ENCODE peak calls at places on chromosomes 3 and 15, in nine cellular contexts. One of them, this sample, is unnamed.

GRCh38 chr3:73681610-73682009 is 56.9 kb upstream of the PDZRN3 start:
- DNase-seq in GM23338: no peak
- DNase-seq in mucosa of gallbladder: no peak
- DNase-seq in WERI-Rb-1: no peak
- DNase-seq in HFF-Myc: no peak
- DNase-seq in germinal center: no peak
- DNase-seq in activated naive CD4-positive, alpha-beta T cell: no peak
- DNase-seq in Right ventricle myocardium inferior: no peak
- DNase-seq in neural progenitor cell: no peak
- DNase-seq in this sample: no peak

GRCh38 chr15:48880070-48880634 is 2.2 kb downstream of the EID1 start:
- DNase-seq in HFF-Myc: no peak
- DNase-seq in Right ventricle myocardium inferior: no peak
- DNase-seq in GM23338: no peak
- DNase-seq in WERI-Rb-1: no peak
- DNase-seq in mucosa of gallbladder: no peak
- DNase-seq in neural progenitor cell: peak
- DNase-seq in activated naive CD4-positive, alpha-beta T cell: no peak
- DNase-seq in germinal center: no peak
- DNase-seq in this sample: no peak

GRCh38 chr3:107845355-107846281 is 245.2 kb downstream of the CD47 start:
- DNase-seq in germinal center: no peak
- DNase-seq in mucosa of gallbladder: no peak
- DNase-seq in WERI-Rb-1: no peak
- DNase-seq in GM23338: no peak
- DNase-seq in HFF-Myc: peak
- DNase-seq in neural progenitor cell: no peak
- DNase-seq in Right ventricle myocardium inferior: no peak
- DNase-seq in activated naive CD4-positive, alpha-beta T cell: no peak
- DNase-seq in this sample: no peak

GRCh38 chr3:69806735-69807438 is 67.6 kb downstream of the MITF start:
- DNase-seq in neural progenitor cell: no peak
- DNase-seq in WERI-Rb-1: no peak
- DNase-seq in mucosa of gallbladder: no peak
- DNase-seq in GM23338: no peak
- DNase-seq in Right ventricle myocardium inferior: no peak
- DNase-seq in HFF-Myc: peak
- DNase-seq in activated naive CD4-positive, alpha-beta T cell: no peak
- DNase-seq in germinal center: no peak
- DNase-seq in this sample: no peak

GRCh38 chr3:182793663-182794454 is 555 bp downstream of the ATP11B start:
- DNase-seq in activated naive CD4-positive, alpha-beta T cell: peak
- DNase-seq in GM23338: peak
- DNase-seq in neural progenitor cell: peak
- DNase-seq in WERI-Rb-1: peak
- DNase-seq in HFF-Myc: no peak
- DNase-seq in mucosa of gallbladder: peak
- DNase-seq in Right ventricle myocardium inferior: peak
- DNase-seq in germinal center: peak
- DNase-seq in this sample: peak

GRCh38 chr15:75156306-75157215 is 45.1 kb upstream of the C15orf39 start:
- DNase-seq in mucosa of gallbladder: no peak
- DNase-seq in Right ventricle myocardium inferior: no peak
- DNase-seq in germinal center: no peak
- DNase-seq in WERI-Rb-1: no peak
- DNase-seq in GM23338: peak
- DNase-seq in HFF-Myc: no peak
- DNase-seq in activated naive CD4-positive, alpha-beta T cell: no peak
- DNase-seq in neural progenitor cell: peak
- DNase-seq in this sample: peak

GRCh38 chr3:147419062-147419701 is 10.0 kb downstream of the ZIC1 start:
- DNase-seq in germinal center: peak
- DNase-seq in HFF-Myc: peak
- DNase-seq in GM23338: peak
- DNase-seq in neural progenitor cell: peak
- DNase-seq in WERI-Rb-1: peak
- DNase-seq in mucosa of gallbladder: no peak
- DNase-seq in activated naive CD4-positive, alpha-beta T cell: no peak
- DNase-seq in Right ventricle myocardium inferior: peak
- DNase-seq in this sample: peak

GRCh38 chr3:45017826-45018225 is 8.3 kb upstream of the CLEC3B start:
- DNase-seq in neural progenitor cell: no peak
- DNase-seq in WERI-Rb-1: no peak
- DNase-seq in activated naive CD4-positive, alpha-beta T cell: no peak
- DNase-seq in germinal center: no peak
- DNase-seq in GM23338: no peak
- DNase-seq in mucosa of gallbladder: no peak
- DNase-seq in HFF-Myc: no peak
- DNase-seq in Right ventricle myocardium inferior: no peak
- DNase-seq in this sample: no peak

GRCh38 chr15:74179983-74180688 is 6.6 kb downstream of the ISLR start:
- DNase-seq in HFF-Myc: no peak
- DNase-seq in Right ventricle myocardium inferior: peak
- DNase-seq in WERI-Rb-1: no peak
- DNase-seq in neural progenitor cell: no peak
- DNase-seq in mucosa of gallbladder: no peak
- DNase-seq in activated naive CD4-positive, alpha-beta T cell: no peak
- DNase-seq in germinal center: no peak
- DNase-seq in GM23338: no peak
- DNase-seq in this sample: no peak

GRCh38 chr15:40063563-40064011 is 24.6 kb upstream of the SRP14 start:
- DNase-seq in mucosa of gallbladder: no peak
- DNase-seq in activated naive CD4-positive, alpha-beta T cell: no peak
- DNase-seq in GM23338: no peak
- DNase-seq in WERI-Rb-1: no peak
- DNase-seq in neural progenitor cell: no peak
- DNase-seq in HFF-Myc: no peak
- DNase-seq in germinal center: no peak
- DNase-seq in Right ventricle myocardium inferior: no peak
- DNase-seq in this sample: peak

GRCh38 chr3:48470286-48470685 is 23.7 kb downstream of the ATRIP start:
- DNase-seq in GM23338: no peak
- DNase-seq in activated naive CD4-positive, alpha-beta T cell: no peak
- DNase-seq in WERI-Rb-1: no peak
- DNase-seq in germinal center: no peak
- DNase-seq in Right ventricle myocardium inferior: no peak
- DNase-seq in HFF-Myc: no peak
- DNase-seq in neural progenitor cell: no peak
- DNase-seq in mucosa of gallbladder: no peak
- DNase-seq in this sample: peak